ENCODE peak calls at places on chromosomes 7 and 10, in seven cellular contexts. F is hypothalamus; L is activated CD4-positive, alpha-beta T cell treated with anti-CD3 and anti-CD28 coated beads, Interleukin-2, amount 10 ng/mL, durations not matched to agents 7 days and 5 days; G is stimulated activated CD8-positive, alpha-beta memory T cell treated with anti-CD3 and anti-CD28 coated beads, Interleukin-4, amount 100 ng/mL, for 1 hour; I is ovary; Z is fibroblast of the aortic adventitia; M is renal cortical epithelial cell. U is an unnamed sample.

GRCh38 chr10:15802375-15802949 is 57.8 kb downstream of the MINDY3 start:
- DNase-seq in F (no peak), L (no peak), G (no peak), I (no peak), Z (no peak), M (no peak), U (no peak)

GRCh38 chr10:34010891-34011290 is 676.4 kb upstream of the NRP1 start:
- DNase-seq in F (no peak), L (no peak), G (no peak), I (no peak), Z (peak; percentile 16), M (peak; percentile 67), U (no peak)

GRCh38 chr7:101564778-101565211 is 64.3 kb downstream of the MYL10 start:
- DNase-seq in F (no peak), L (no peak), G (no peak), I (no peak), Z (no peak), M (peak; percentile 22), U (peak; percentile 61)

GRCh38 chr7:137760111-137760510 is 86.7 kb downstream of the DGKI start:
- DNase-seq in F (no peak), L (no peak), G (no peak), I (no peak), Z (peak; percentile 39), M (no peak), U (peak; percentile 54)

GRCh38 chr7:101820703-101821102 is 3.3 kb downstream of the CUX1 start:
- DNase-seq in F (no peak), L (no peak), G (no peak), I (no peak), Z (peak; percentile 54), M (no peak), U (no peak)

GRCh38 chr10:86347856-86348255 is 18.7 kb downstream of the GRID1 start:
- DNase-seq in F (no peak), L (no peak), G (no peak), I (peak; percentile 5), Z (no peak), M (no peak), U (no peak)

GRCh38 chr7:151247016-151247580 is 1.4 kb downstream of the SMARCD3 start:
- DNase-seq in F (no peak), L (no peak), G (no peak), I (no peak), Z (no peak), M (no peak), U (no peak)

GRCh38 chr7:47453093-47454056 is 128.5 kb downstream of the TNS3 start:
- DNase-seq in F (peak; percentile 33), L (no peak), G (no peak), I (peak; percentile 34), Z (peak; percentile 75), M (peak; percentile 83), U (peak; percentile 86)

GRCh38 chr7:70032673-70033072 is 434.4 kb downstream of the AUTS2 start:
- DNase-seq in F (no peak), L (no peak), G (no peak), I (no peak), Z (no peak), M (no peak), U (no peak)

GRCh38 chr10:114181971-114182370 is 2.8 kb downstream of the TDRD1 start:
- DNase-seq in F (no peak), L (no peak), G (no peak), I (no peak), Z (no peak), M (peak; percentile 43), U (no peak)

GRCh38 chr10:49539320-49539885 is 482 bp upstream of the ERCC6 start:
- DNase-seq in F (no peak), L (peak; percentile 39), G (no peak), I (peak; percentile 43), Z (peak; percentile 78), M (peak; percentile 35), U (peak; percentile 43)

GRCh38 chr10:46092523-46093195 is 46.6 kb upstream of the MSMB start:
- DNase-seq in F (no peak), L (peak; percentile 68), G (no peak), I (no peak), Z (no peak), M (no peak), U (no peak)

GRCh38 chr7:117470777-117471176 is 9.0 kb upstream of the CFTR start:
- DNase-seq in F (no peak), L (no peak), G (no peak), I (no peak), Z (no peak), M (peak; percentile 18), U (no peak)

GRCh38 chr10:52539463-52539862 is 225.4 kb downstream of the DKK1 start:
- DNase-seq in F (no peak), L (no peak), G (no peak), I (no peak), Z (peak; percentile 45), M (peak; percentile 83), U (no peak)

GRCh38 chr10:3787001-3787400 is 2.0 kb upstream of the KLF6 start:
- DNase-seq in F (no peak), L (no peak), G (no peak), I (no peak), Z (no peak), M (no peak), U (peak; percentile 46)

GRCh38 chr7:156993925-156994235 is 16.6 kb downstream of the MNX1 start:
- DNase-seq in F (no peak), L (no peak), G (no peak), I (no peak), Z (no peak), M (no peak), U (no peak)

GRCh38 chr7:119436882-119437281 is 836.1 kb upstream of the KCND2 start:
- DNase-seq in F (no peak), L (no peak), G (no peak), I (no peak), Z (no peak), M (no peak), U (no peak)

GRCh38 chr7:23105086-23105643 is 420 bp upstream of the KLHL7 start:
- DNase-seq in F (no peak), L (no peak), G (no peak), I (no peak), Z (no peak), M (peak; percentile 9), U (no peak)

GRCh38 chr10:100019824-100020160 is 10.0 kb upstream of the DNMBP start:
- DNase-seq in F (no peak), L (no peak), G (no peak), I (no peak), Z (peak; percentile 46), M (no peak), U (no peak)

GRCh38 chr7:111232249-111233084 is 141.5 kb downstream of the LRRN3 start:
- DNase-seq in F (no peak), L (no peak), G (no peak), I (no peak), Z (peak; percentile 43), M (peak; percentile 68), U (no peak)

GRCh38 chr7:537911-538634 is 18.4 kb upstream of the PDGFA start:
- DNase-seq in F (no peak), L (no peak), G (no peak), I (no peak), Z (peak; percentile 88), M (peak; percentile 82), U (peak; percentile 93)

GRCh38 chr10:25206693-25207414 is 32.1 kb downstream of the GPR158 start:
- DNase-seq in F (no peak), L (no peak), G (no peak), I (no peak), Z (no peak), M (no peak), U (no peak)

GRCh38 chr10:101214446-101215396 is 14.5 kb downstream of the LBX1 start:
- DNase-seq in F (peak; percentile 10), L (peak; percentile 69), G (peak; percentile 42), I (peak; percentile 61), Z (peak; percentile 43), M (no peak), U (peak; percentile 31)

GRCh38 chr10:188546-188945 is 53.3 kb downstream of the ZMYND11 start:
- DNase-seq in F (no peak), L (no peak), G (no peak), I (no peak), Z (no peak), M (no peak), U (no peak)

GRCh38 chr10:74282151-74282852 is 131.3 kb downstream of the ADK start:
- DNase-seq in F (no peak), L (no peak), G (no peak), I (no peak), Z (peak; percentile 60), M (no peak), U (no peak)

GRCh38 chr10:24590697-24591457 is 132.8 kb downstream of the ARHGAP21 start:
- DNase-seq in F (no peak), L (no peak), G (no peak), I (no peak), Z (no peak), M (no peak), U (no peak)

GRCh38 chr10:70540089-70540788 is 61.7 kb downstream of the PALD1 start:
- DNase-seq in F (no peak), L (peak; percentile 33), G (no peak), I (no peak), Z (peak; percentile 22), M (no peak), U (peak; percentile 32)

GRCh38 chr7:157136372-157136771 is 2.4 kb upstream of the UBE3C start:
- DNase-seq in F (no peak), L (no peak), G (no peak), I (no peak), Z (peak; percentile 92), M (peak; percentile 58), U (no peak)

GRCh38 chr10:13560597-13560996 is 26.2 kb upstream of the PRPF18 start:
- DNase-seq in F (no peak), L (no peak), G (no peak), I (no peak), Z (peak; percentile 49), M (peak; percentile 98), U (no peak)

GRCh38 chr7:28054531-28055160 is 125.9 kb downstream of the JAZF1 start:
- DNase-seq in F (no peak), L (no peak), G (no peak), I (no peak), Z (no peak), M (peak; percentile 55), U (no peak)

GRCh38 chr10:86691333-86692022 is 23.2 kb downstream of the LDB3 start:
- DNase-seq in F (no peak), L (no peak), G (no peak), I (no peak), Z (no peak), M (no peak), U (no peak)

GRCh38 chr10:11476035-11476434 is 135.4 kb downstream of the USP6NL start:
- DNase-seq in F (no peak), L (no peak), G (no peak), I (no peak), Z (peak; percentile 1), M (peak; percentile 4), U (no peak)

GRCh38 chr10:42975558-42976352 is 101.1 kb upstream of the RET start:
- DNase-seq in F (no peak), L (no peak), G (no peak), I (no peak), Z (no peak), M (no peak), U (no peak)